ENCODE peak calls at places on chromosomes 16 and 17, in five cellular contexts. F is A673, X is OCI-LY7, I is pancreas, J is neural progenitor cell. B is an unnamed sample.

GRCh38 chr16:10521681-10522274 is 58.6 kb downstream of the EMP2 start:
- DNase-seq in X (peak; percentile 70), I (no peak), F (peak; percentile 73), J (peak; percentile 82), B (peak; percentile 59)

GRCh38 chr16:66843191-66843590 is 1.0 kb upstream of the CA7 start:
- DNase-seq in F (no peak), I (no peak), J (no peak), X (no peak), B (no peak)

GRCh38 chr16:12826559-12826958 is 22.9 kb upstream of the CPPED1 start:
- DNase-seq in J (no peak), F (no peak), X (no peak), I (no peak), B (no peak)

GRCh38 chr17:41413353-41413752 is 11.0 kb downstream of the KRT37 start:
- DNase-seq in F (peak; percentile 0), J (peak; percentile 21), X (no peak), I (no peak), B (peak; percentile 47)

GRCh38 chr17:77908501-77908900 is 50.0 kb upstream of the TNRC6C start:
- DNase-seq in I (no peak), J (peak; percentile 0), F (no peak), X (no peak), B (no peak)

GRCh38 chr17:43745541-43745940 is 13.1 kb downstream of the SOST start:
- DNase-seq in I (no peak), J (peak; percentile 52), F (peak; percentile 67), X (no peak), B (no peak)

GRCh38 chr16:16169615-16170014 is 53.7 kb downstream of the ABCC6 start:
- DNase-seq in I (no peak), X (no peak), F (no peak), J (no peak), B (no peak)

GRCh38 chr16:17607624-17608023 is 136.9 kb upstream of the XYLT1 start:
- DNase-seq in F (no peak), J (no peak), X (no peak), I (no peak), B (no peak)

GRCh38 chr17:29561541-29562517 is 5.0 kb downstream of the ABHD15 start:
- DNase-seq in J (no peak), I (no peak), X (peak; percentile 61), F (no peak), B (peak; percentile 57)

GRCh38 chr17:15363702-15364101 is 22.3 kb upstream of the TEKT3 start:
- DNase-seq in I (no peak), J (no peak), F (no peak), X (no peak), B (no peak)

GRCh38 chr17:2705263-2705662 is 6.3 kb downstream of the CLUH start:
- DNase-seq in F (no peak), J (no peak), I (peak; percentile 20), X (no peak), B (peak; percentile 13)

GRCh38 chr16:62240722-62241121 is 204.5 kb upstream of the CDH8 start:
- DNase-seq in F (no peak), I (no peak), X (no peak), J (no peak), B (no peak)

GRCh38 chr16:46774743-46775177 is 26.6 kb upstream of the MYLK3 start:
- DNase-seq in F (no peak), X (no peak), J (no peak), I (no peak), B (no peak)

GRCh38 chr17:28407974-28408306 is 1.9 kb upstream of the SLC46A1 start:
- DNase-seq in J (peak; percentile 30), I (no peak), X (no peak), F (no peak), B (no peak)

GRCh38 chr17:79078476-79079190 is 4.0 kb downstream of the ENGASE start:
- DNase-seq in I (no peak), J (no peak), F (no peak), X (no peak), B (no peak)

GRCh38 chr16:102060-102855 is 24.2 kb downstream of the MPG start:
- DNase-seq in I (no peak), J (no peak), X (no peak), F (no peak), B (no peak)

GRCh38 chr17:83182620-83183063 is 103.2 kb downstream of the METRNL start:
- DNase-seq in J (no peak), I (peak; percentile 9), F (no peak), X (no peak), B (peak; percentile 64)

GRCh38 chr17:59401725-59402124 is 70.3 kb downstream of the YPEL2 start:
- DNase-seq in X (no peak), J (no peak), F (no peak), I (no peak), B (no peak)

GRCh38 chr16:89678258-89678657 is 8.2 kb upstream of the CDK10 start:
- DNase-seq in I (no peak), F (no peak), J (peak; percentile 32), X (peak; percentile 58), B (no peak)

GRCh38 chr16:23026777-23027362 is 122.4 kb downstream of the USP31 start:
- DNase-seq in X (peak; percentile 25), I (no peak), J (peak; percentile 82), F (peak; percentile 49), B (no peak)

GRCh38 chr17:78484300-78485159 is 92.7 kb downstream of the DNAH17 start:
- DNase-seq in J (peak; percentile 69), F (peak; percentile 72), X (peak; percentile 79), I (no peak), B (peak; percentile 90)

GRCh38 chr17:9162275-9162985 is 141.1 kb downstream of the NTN1 start:
- DNase-seq in F (peak; percentile 20), J (peak; percentile 50), X (no peak), I (no peak), B (no peak)

GRCh38 chr16:30527635-30528178 is 1.3 kb upstream of the ZNF768 start:
- DNase-seq in F (no peak), X (peak; percentile 88), I (no peak), J (no peak), B (no peak)

GRCh38 chr16:46830417-46830901 is 521 bp downstream of the C16orf87 start:
- DNase-seq in X (peak; percentile 66), J (peak; percentile 74), I (peak; percentile 48), F (peak; percentile 41), B (peak; percentile 52)

GRCh38 chr17:8163978-8164814 is 1.4 kb upstream of the VAMP2 start:
- DNase-seq in I (peak; percentile 61), F (peak; percentile 60), J (no peak), X (peak; percentile 62), B (peak; percentile 87)

GRCh38 chr17:63696381-63696961 is 3.5 kb downstream of the LIMD2 start:
- DNase-seq in F (peak; percentile 39), X (peak; percentile 84), J (peak; percentile 75), I (no peak), B (no peak)

GRCh38 chr16:66670691-66671090 is 25.9 kb downstream of the CMTM4 start:
- DNase-seq in I (no peak), F (no peak), X (no peak), J (no peak), B (no peak)

GRCh38 chr17:77829871-77830799 is 128.4 kb upstream of the TNRC6C start:
- DNase-seq in F (peak; percentile 90), X (no peak), I (no peak), J (peak; percentile 72), B (peak; percentile 57)

GRCh38 chr17:79844869-79845600 is 5.8 kb upstream of the CBX4 start:
- DNase-seq in F (peak; percentile 60), X (peak; percentile 70), I (peak; percentile 78), J (peak; percentile 85), B (peak; percentile 90)

GRCh38 chr17:76388966-76389888 is 4.8 kb downstream of the SPHK1 start:
- DNase-seq in X (no peak), J (no peak), I (peak; percentile 53), F (no peak), B (no peak)
- H3K4me1 ChIP-seq in X (peaks cover 19% of the 10 kb centered on the region), J (no peaks in the 10 kb centered on the region), I (peaks cover 14% of the 10 kb centered on the region), F (peaks cover 13% of the 10 kb centered on the region), B (peaks cover 31% of the 10 kb centered on the region)

GRCh38 chr16:8600144-8600856 is 10.0 kb upstream of the TMEM114 start:
- DNase-seq in F (no peak), I (no peak), J (no peak), X (no peak), B (no peak)
- H3K9me3 ChIP-seq in F (peaks cover 16% of the 10 kb centered on the region), I (no peaks in the 10 kb centered on the region), J (no peaks in the 10 kb centered on the region), X (no peaks in the 10 kb centered on the region), B (no peaks in the 10 kb centered on the region)

GRCh38 chr17:21211825-21212479 is 2.0 kb downstream of the TMEM11 start:
- DNase-seq in X (no peak), F (no peak), J (no peak), I (no peak), B (no peak)
- H3K4me1 ChIP-seq in X (peaks cover 27% of the 10 kb centered on the region), F (no peaks in the 10 kb centered on the region), J (peaks cover 24% of the 10 kb centered on the region), I (peaks cover 26% of the 10 kb centered on the region), B (peaks cover 31% of the 10 kb centered on the region)

GRCh38 chr17:54919456-54919855 is 18.8 kb downstream of the TOM1L1 start:
- DNase-seq in J (no peak), I (no peak), F (no peak), X (no peak), B (no peak)
- H3K9me3 ChIP-seq in J (peaks cover 7% of the 10 kb centered on the region), I (no peaks in the 10 kb centered on the region), F (peaks cover 17% of the 10 kb centered on the region), X (peaks cover 4% of the 10 kb centered on the region), B (peaks cover 12% of the 10 kb centered on the region)

DNA sequence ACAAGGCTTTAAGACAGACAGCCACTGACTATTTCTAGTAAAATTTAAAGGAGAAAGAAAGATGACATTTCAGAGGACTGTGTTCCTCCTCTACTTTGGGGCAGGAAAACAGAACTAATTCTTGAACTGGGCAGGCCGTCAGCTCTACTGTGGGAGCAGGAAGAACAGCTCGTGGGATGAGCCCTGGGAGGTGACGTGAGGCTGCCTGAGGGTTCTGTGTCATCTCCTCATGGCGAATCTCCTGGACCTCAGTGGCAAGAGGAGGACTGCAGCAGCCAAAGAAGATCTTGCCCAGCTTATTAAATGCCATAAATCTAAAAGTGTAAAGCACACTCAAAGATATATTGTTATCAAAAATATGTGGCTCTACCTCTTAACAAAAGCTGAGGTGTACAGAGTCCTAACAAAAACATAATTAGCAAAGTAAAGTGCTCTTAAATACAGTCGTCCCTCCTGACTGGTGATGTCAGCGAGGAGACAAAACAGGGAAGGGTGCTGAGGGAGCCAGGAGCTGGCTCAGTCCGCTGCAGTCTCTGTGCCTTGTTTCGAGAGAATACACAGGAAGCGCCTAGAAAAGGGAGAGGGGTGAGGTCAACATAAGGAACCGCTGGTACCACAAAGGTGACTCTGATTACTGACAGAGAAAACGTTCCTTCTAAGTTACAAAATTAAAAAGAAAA is 58.0 kb downstream of the CREBBP start:
- DNase-seq in F (no peak), I (no peak), X (no peak), J (no peak), B (no peak)
- H3K4me1 ChIP-seq in F (peaks cover 18% of the 10 kb centered on the region), I (peaks cover 49% of the 10 kb centered on the region), X (peaks cover 11% of the 10 kb centered on the region), J (peaks cover 26% of the 10 kb centered on the region), B (peaks cover 41% of the 10 kb centered on the region)